ENCODE peak calls at places on chromosomes 2 and 18, in seven cellular contexts. X is mesendoderm, V is neuronal stem cell, C is H1, F is H9, K is IMR-90, Y is mesenchymal stem cell. M is an unnamed sample.
A peak's percentile ranks its signal among the peaks of the same experiment; 100 is the strongest.

GRCh38 chr2:3605013-3605961 is 10.4 kb downstream of the COLEC11 start:
- DNase-seq in X (no peak), V (no peak), C (no peak), F (no peak), K (no peak), Y (no peak), M (peak; percentile 25)

GRCh38 chr18:41391616-41392610 is 563.1 kb upstream of the PIK3C3 start:
- DNase-seq in X (peak; percentile 79), V (peak; percentile 51), C (peak; percentile 49), F (peak; percentile 74), K (peak; percentile 70), Y (peak; percentile 75), M (peak; percentile 31)

GRCh38 chr2:74884866-74885265 is 50.9 kb downstream of the HK2 start:
- DNase-seq in X (no peak), V (no peak), C (no peak), F (no peak), K (no peak), Y (no peak), M (no peak)

GRCh38 chr2:107627164-107627563 is 199.5 kb upstream of the RGPD4 start:
- DNase-seq in X (no peak), V (no peak), C (no peak), F (no peak), K (no peak), Y (no peak), M (no peak)

GRCh38 chr2:234422895-234423505 is 73.9 kb downstream of the ARL4C start:
- DNase-seq in X (no peak), V (no peak), C (no peak), F (no peak), K (no peak), Y (no peak), M (peak; percentile 47)

GRCh38 chr2:44061876-44062275 is 66.1 kb upstream of the LRPPRC start:
- DNase-seq in X (no peak), V (no peak), C (no peak), F (no peak), K (no peak), Y (no peak), M (peak; percentile 75)

GRCh38 chr18:8235916-8236315 is 373.3 kb upstream of the RAB12 start:
- DNase-seq in X (no peak), V (no peak), C (no peak), F (no peak), K (no peak), Y (no peak), M (no peak)

GRCh38 chr2:44392338-44392943 is 30.7 kb downstream of the CAMKMT start:
- DNase-seq in X (peak; percentile 21), V (peak; percentile 43), C (no peak), F (no peak), K (peak; percentile 21), Y (peak; percentile 45), M (peak; percentile 48)

GRCh38 chr2:118089015-118089800 is 937 bp downstream of the INSIG2 start:
- DNase-seq in X (peak; percentile 27), V (peak; percentile 14), C (no peak), F (no peak), K (peak; percentile 58), Y (peak; percentile 70), M (peak; percentile 33)

DNA sequence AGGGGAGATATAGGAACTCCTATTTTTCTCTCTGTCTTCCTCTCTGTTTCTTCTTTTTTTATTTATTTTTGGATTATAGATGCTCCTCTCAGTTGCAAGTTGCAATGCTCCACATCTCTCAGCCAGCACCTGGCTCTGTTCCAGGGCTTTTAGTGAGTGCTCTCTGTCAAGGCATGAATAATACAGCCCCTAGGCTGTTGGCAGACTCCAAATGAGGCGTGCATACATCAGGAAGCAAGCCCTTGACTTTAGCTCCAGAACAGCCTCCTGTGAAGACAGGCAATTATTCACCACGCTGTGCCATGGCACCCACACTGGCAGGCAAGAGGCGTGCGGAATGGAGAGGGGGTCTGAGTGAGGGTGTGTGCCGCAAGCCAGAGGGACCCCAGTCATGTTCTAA is 228.1 kb upstream of the PXDN start:
- DNase-seq in X (peak; percentile 22), V (no peak), C (no peak), F (no peak), K (no peak), Y (no peak), M (no peak)
- H2BK5ac ChIP-seq in X (no peak overlapping the region), V (no peak overlapping the region), C (no peak overlapping the region), F (no peak overlapping the region), K (no peak overlapping the region), Y (no peak overlapping the region), M (no peak overlapping the region)

GRCh38 chr2:72361042-72361441 is 213.4 kb upstream of the CYP26B1 start:
- DNase-seq in X (no peak), V (no peak), C (no peak), F (no peak), K (no peak), Y (no peak), M (no peak)
- H3K23ac ChIP-seq in X (no peak overlapping the region), V (no peak overlapping the region), C (no peak overlapping the region), F (no peak overlapping the region), K (no peak overlapping the region), Y (no peak overlapping the region), M (no peak overlapping the region)

GRCh38 chr2:171521361-171522056 is 765 bp upstream of the CYBRD1 start:
- DNase-seq in X (no peak), V (no peak), C (no peak), F (no peak), K (no peak), Y (no peak), M (no peak)
- H3K27ac ChIP-seq in X (no peak overlapping the region), V (no peak overlapping the region), C (no peak overlapping the region), F (no peak overlapping the region), K (peak overlapping the region; percentile 88), Y (peak overlapping the region; percentile 78), M (no peak overlapping the region)

GRCh38 chr2:13006829-13007715 is 290.3 kb downstream of the TRIB2 start:
- DNase-seq in X (peak; percentile 86), V (peak; percentile 79), C (peak; percentile 29), F (peak; percentile 77), K (peak; percentile 65), Y (peak; percentile 82), M (peak; percentile 30)

GRCh38 chr2:13005761-13006336 is 289.1 kb downstream of the TRIB2 start:
- DNase-seq in X (no peak), V (no peak), C (no peak), F (no peak), K (peak; percentile 17), Y (peak; percentile 46), M (no peak)

GRCh38 chr2:13006407-13006806 is 289.7 kb downstream of the TRIB2 start:
- DNase-seq in X (no peak), V (no peak), C (no peak), F (no peak), K (no peak), Y (peak; percentile 40), M (no peak)

GRCh38 chr2:13010283-13010682 is 293.5 kb downstream of the TRIB2 start:
- DNase-seq in X (no peak), V (no peak), C (no peak), F (no peak), K (no peak), Y (no peak), M (no peak)

GRCh38 chr2:13009027-13009426 is 292.3 kb downstream of the TRIB2 start:
- DNase-seq in X (no peak), V (no peak), C (no peak), F (no peak), K (peak; percentile 33), Y (peak; percentile 26), M (no peak)
- H2BK5ac ChIP-seq in X (no peak overlapping the region), V (no peak overlapping the region), C (no peak overlapping the region), F (no peak overlapping the region), K (no peak overlapping the region), Y (no peak overlapping the region), M (no peak overlapping the region)

DNA sequence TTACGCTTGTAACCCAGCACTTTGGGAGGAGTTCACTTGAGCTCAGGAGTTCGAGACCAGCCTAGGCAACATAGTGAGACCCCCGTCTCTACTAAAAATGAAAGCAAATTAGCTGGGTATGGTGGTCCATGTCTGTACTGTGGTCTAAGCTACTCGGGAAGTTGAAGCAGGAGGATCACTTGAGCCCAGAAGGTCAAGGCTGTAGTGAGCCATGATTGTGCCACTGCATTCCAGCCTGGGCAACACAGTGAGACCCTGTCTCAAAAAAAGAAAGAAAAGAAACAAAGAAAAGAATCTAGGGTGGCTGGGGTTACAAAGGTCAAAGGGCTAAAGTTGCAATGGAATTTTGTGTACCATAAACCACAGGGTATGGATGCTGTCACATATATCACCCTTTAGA is 41.3 kb downstream of the KIF3C start:
- DNase-seq in X (no peak), V (no peak), C (no peak), F (no peak), K (no peak), Y (no peak), M (no peak)
- H3K23ac ChIP-seq in X (no peak overlapping the region), V (no peak overlapping the region), C (no peak overlapping the region), F (no peak overlapping the region), K (no peak overlapping the region), Y (no peak overlapping the region), M (no peak overlapping the region)

GRCh38 chr2:99662761-99663341 is 173.0 kb upstream of the REV1 start:
- DNase-seq in X (no peak), V (no peak), C (no peak), F (no peak), K (peak; percentile 97), Y (peak; percentile 80), M (no peak)
- H3K27ac ChIP-seq in X (no peak overlapping the region), V (no peak overlapping the region), C (no peak overlapping the region), F (no peak overlapping the region), K (no peak overlapping the region), Y (peak overlapping the region; percentile 80), M (no peak overlapping the region)

GRCh38 chr18:58787750-58788149 is 76.9 kb upstream of the ZNF532 start:
- DNase-seq in X (peak; percentile 53), V (no peak), C (no peak), F (no peak), K (no peak), Y (no peak), M (no peak)
- H2BK5ac ChIP-seq in X (no peak overlapping the region), V (no peak overlapping the region), C (no peak overlapping the region), F (no peak overlapping the region), K (no peak overlapping the region), Y (no peak overlapping the region), M (no peak overlapping the region)

M was measured in trophoblast cell.